ENCODE peak calls at places on chromosomes 6 and 20, in four cellular contexts. B is MM.1S, K is kidney, Z is epithelial cell of esophagus. T is an unnamed sample.

GRCh38 chr20:32823078-32823477 is 3.3 kb downstream of the MAPRE1 start:
- DNase-seq in B (no peak), Z (peak), K (no peak), T (peak)

GRCh38 chr6:30725713-30726505 is 5.8 kb downstream of the TUBB start:
- DNase-seq in K (no peak), B (no peak), Z (no peak), T (no peak)

GRCh38 chr6:87210979-87211378 is 55.6 kb downstream of the ZNF292 start:
- DNase-seq in K (no peak), B (no peak), Z (no peak), T (no peak)

GRCh38 chr6:81002126-81002525 is 750.4 kb downstream of the TENT5A start:
- DNase-seq in B (no peak), K (no peak), Z (peak), T (no peak)

GRCh38 chr20:40494238-40494637 is 194.8 kb downstream of the MAFB start:
- DNase-seq in K (no peak), B (no peak), Z (peak), T (no peak)

GRCh38 chr6:109623288-109623687 is 67.7 kb downstream of the AK9 start:
- DNase-seq in K (no peak), Z (peak), B (no peak), T (no peak)

GRCh38 chr6:75501756-75502155 is 8.2 kb upstream of the FILIP1 start:
- DNase-seq in K (no peak), B (no peak), Z (no peak), T (no peak)

GRCh38 chr6:155693573-155694428 is 238.2 kb upstream of the NOX3 start:
- DNase-seq in B (no peak), Z (no peak), K (no peak), T (no peak)

GRCh38 chr6:169724554-169725269 is 412 bp upstream of the PHF10 start:
- DNase-seq in Z (no peak), B (peak), K (peak), T (no peak)

DNA sequence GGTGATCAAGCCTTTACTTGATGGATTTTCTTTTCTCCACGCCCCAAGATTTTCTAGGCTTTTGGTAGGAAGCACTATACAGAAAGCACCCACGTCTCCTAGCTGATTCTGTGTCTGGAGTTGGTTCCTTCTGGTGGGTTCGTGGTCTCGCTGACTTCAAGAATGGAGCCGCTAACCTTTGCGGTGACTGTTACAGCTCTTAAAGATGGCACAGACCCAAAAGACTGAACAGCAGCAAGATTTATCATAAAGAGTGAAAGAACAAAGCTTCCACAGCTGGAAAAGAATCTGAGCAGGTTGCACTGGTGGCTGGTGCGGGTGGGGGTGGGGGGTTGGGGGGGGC is 168.7 kb downstream of the ATXN1 start:
- DNase-seq in K (no peak), B (no peak), Z (no peak), T (no peak)
- H3K4me3 ChIP-seq in K (no peak), B (peak), Z (no peak), T (no peak)

GRCh38 chr6:7938562-7939185 is 28.1 kb upstream of the TXNDC5 start:
- DNase-seq in Z (no peak), B (no peak), K (no peak), T (no peak)
- H3K4me3 ChIP-seq in Z (no peak), B (no peak), K (no peak), T (no peak)

GRCh38 chr20:47578543-47578942 is 76.9 kb downstream of the NCOA3 start:
- DNase-seq in Z (no peak), B (no peak), K (no peak), T (no peak)

GRCh38 chr20:47573586-47573985 is 71.9 kb downstream of the NCOA3 start:
- DNase-seq in B (no peak), K (no peak), Z (no peak), T (no peak)

GRCh38 chr20:47574616-47575401 is 73.1 kb downstream of the NCOA3 start:
- DNase-seq in Z (peak), B (peak), K (no peak), T (no peak)

GRCh38 chr20:47576516-47577033 is 74.9 kb downstream of the NCOA3 start:
- DNase-seq in Z (peak), K (peak), B (peak), T (peak)

DNA sequence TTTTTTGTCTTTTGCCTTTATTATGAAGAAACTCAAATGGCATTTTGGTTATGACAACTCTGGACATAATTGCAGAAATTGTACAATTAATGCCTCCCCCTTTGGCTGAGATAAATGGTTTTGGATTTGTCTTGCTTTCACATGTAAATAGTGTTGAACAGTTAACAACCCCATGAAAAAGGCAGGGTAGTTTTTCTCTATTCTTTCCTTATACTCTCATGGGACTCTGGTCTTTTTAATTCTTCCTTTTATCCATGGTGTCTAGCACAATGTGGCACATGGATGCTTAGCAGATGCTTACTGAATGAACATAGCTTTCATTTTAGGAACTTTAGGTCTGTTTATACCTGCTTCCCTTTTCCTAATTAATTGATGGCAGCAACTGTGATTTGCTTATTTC is 75.6 kb downstream of the NCOA3 start:
- DNase-seq in Z (no peak), B (no peak), K (no peak), T (no peak)
- H3K4me3 ChIP-seq in Z (no peak), B (no peak), K (peak), T (no peak)

GRCh38 chr6:27669278-27669797 is 196.4 kb upstream of the ZNF184 start:
- DNase-seq in K (no peak), Z (peak), B (no peak), T (no peak)
- H3K4me3 ChIP-seq in K (no peak), Z (peak), B (peak), T (peak)

GRCh38 chr20:63568170-63568981 is 5.7 kb downstream of the HELZ2 start:
- DNase-seq in K (no peak), Z (no peak), B (peak), T (no peak)
- H3K4me3 ChIP-seq in K (no peak), Z (no peak), B (peak), T (no peak)

GRCh38 chr6:77812304-77812703 is 159.5 kb downstream of the MEI4 start:
- DNase-seq in B (no peak), K (no peak), Z (no peak), T (no peak)
- H3K4me3 ChIP-seq in B (no peak), K (no peak), Z (no peak), T (no peak)

DNA sequence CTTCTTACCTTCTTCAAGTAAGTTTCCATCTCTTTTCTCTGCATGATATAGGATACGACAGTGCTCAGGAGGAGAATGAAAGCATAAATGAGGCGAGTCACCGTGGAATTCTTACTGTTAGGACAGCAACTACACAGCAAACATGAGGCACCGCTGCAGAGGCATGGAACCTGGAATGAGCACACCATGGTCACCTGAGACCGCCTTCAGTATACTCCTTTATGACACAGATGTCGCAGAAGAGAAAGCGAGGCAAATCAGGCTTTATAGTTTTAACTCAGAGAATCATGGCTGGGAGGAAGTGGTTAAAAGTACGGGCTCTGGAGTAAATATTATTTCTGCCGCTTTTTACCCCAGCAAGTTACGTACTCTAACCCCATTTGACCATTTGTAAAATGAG is 8.0 kb downstream of the SERINC3 start:
- DNase-seq in B (no peak), K (no peak), Z (no peak), T (no peak)
- H3K4me3 ChIP-seq in B (no peak), K (no peak), Z (no peak), T (no peak)